ENCODE peak calls at places on chromosomes 6 and 20, in six cellular contexts. H, P, J, D, O and S are unnamed samples.

GRCh38 chr6:163745566-163746400 is 331.3 kb downstream of the QKI start:
- DNase-seq in H (no peak), P (no peak), J (no peak), D (no peak), O (no peak), S (no peak)

GRCh38 chr6:106257195-106257594 is 68.4 kb downstream of the ATG5 start:
- DNase-seq in H (no peak), P (no peak), J (no peak), D (no peak), O (no peak), S (no peak)

GRCh38 chr6:89007209-89008001 is 44.0 kb upstream of the RNGTT start:
- DNase-seq in H (no peak), P (no peak), J (no peak), D (no peak), O (no peak), S (no peak)

GRCh38 chr20:38157635-38158495 is 7.2 kb downstream of the TGM2 start:
- DNase-seq in H (no peak), P (no peak), J (no peak), D (no peak), O (no peak), S (no peak)

GRCh38 chr6:53361549-53362031 is 12.8 kb upstream of the ELOVL5 start:
- DNase-seq in H (no peak), P (peak; percentile 50), J (no peak), D (no peak), O (no peak), S (no peak)

GRCh38 chr6:155219858-155220301 is 43.9 kb upstream of the CLDN20 start:
- DNase-seq in H (no peak), P (no peak), J (no peak), D (no peak), O (no peak), S (no peak)

GRCh38 chr6:158032354-158032733 is 50.7 kb downstream of the SYNJ2 start:
- DNase-seq in H (no peak), P (no peak), J (no peak), D (no peak), O (no peak), S (no peak)

GRCh38 chr6:33132121-33132524 is 56.3 kb downstream of the HLA-DPB1 start:
- DNase-seq in H (no peak), P (no peak), J (no peak), D (no peak), O (no peak), S (no peak)

GRCh38 chr20:25313608-25314007 is 65.7 kb downstream of the PYGB start:
- DNase-seq in H (no peak), P (no peak), J (no peak), D (no peak), O (no peak), S (no peak)

GRCh38 chr6:47414517-47415167 is 62.9 kb upstream of the CD2AP start:
- DNase-seq in H (no peak), P (no peak), J (no peak), D (peak; percentile 11), O (no peak), S (no peak)

GRCh38 chr6:125662301-125662700 is 87.1 kb upstream of the HEY2 start:
- DNase-seq in H (no peak), P (no peak), J (no peak), D (no peak), O (no peak), S (no peak)

GRCh38 chr6:152636675-152637421 is at the start of gene SYNE1:
- DNase-seq in H (no peak), P (no peak), J (no peak), D (no peak), O (peak; percentile 21), S (peak; percentile 92)

GRCh38 chr6:11730645-11731044 is 48.0 kb downstream of the ADTRP start:
- DNase-seq in H (no peak), P (peak; percentile 34), J (no peak), D (no peak), O (no peak), S (no peak)

GRCh38 chr6:7628479-7628878 is 38.5 kb downstream of the SNRNP48 start:
- DNase-seq in H (no peak), P (no peak), J (no peak), D (no peak), O (no peak), S (no peak)

GRCh38 chr6:108675226-108676160 is 114.8 kb downstream of the FOXO3 start:
- DNase-seq in H (no peak), P (no peak), J (peak; percentile 46), D (no peak), O (no peak), S (no peak)

GRCh38 chr6:44416103-44416502 is 28.6 kb downstream of the CDC5L start:
- DNase-seq in H (no peak), P (no peak), J (no peak), D (no peak), O (no peak), S (no peak)

GRCh38 chr20:64145458-64146300 is 18.6 kb upstream of the MYT1 start:
- DNase-seq in H (no peak), P (no peak), J (no peak), D (no peak), O (no peak), S (peak; percentile 55)

GRCh38 chr20:35092524-35093244 is at the start of gene TRPC4AP:
- DNase-seq in H (peak; percentile 92), P (peak; percentile 88), J (peak; percentile 84), D (peak; percentile 89), O (peak; percentile 90), S (peak; percentile 99)

GRCh38 chr6:45703041-45703739 is 312.5 kb downstream of the CLIC5 start:
- DNase-seq in H (no peak), P (no peak), J (no peak), D (no peak), O (no peak), S (no peak)